ENCODE peak calls at places on chromosomes 1 and 21, in seven cellular contexts. X is HCT116; D is prostate gland; S is IMR-90; Z is effector memory CD4-positive, alpha-beta T cell; P is tibial artery; T is psoas muscle. G is an unnamed sample.

GRCh38 chr1:203349166-203349565 is 1.8 kb downstream of the FMOD start:
- DNase-seq in X (no peak), D (no peak), S (no peak), Z (no peak), P (no peak), T (no peak), G (no peak)

GRCh38 chr1:165235158-165235776 is 121.2 kb downstream of the LMX1A start:
- DNase-seq in X (no peak), D (no peak), S (no peak), Z (no peak), P (no peak), T (peak; percentile 52), G (no peak)

GRCh38 chr1:16606106-16606505 is 7.3 kb downstream of the NBPF1 start:
- DNase-seq in X (no peak), D (peak; percentile 4), S (no peak), Z (no peak), P (no peak), T (no peak), G (no peak)

GRCh38 chr1:3195480-3195815 is 126.4 kb downstream of the PRDM16 start:
- DNase-seq in X (no peak), D (no peak), S (no peak), Z (no peak), P (peak; percentile 82), T (no peak), G (no peak)

GRCh38 chr1:194533641-194534040 is 1347.2 kb upstream of the B3GALT2 start:
- DNase-seq in X (no peak), D (no peak), S (peak; percentile 2), Z (no peak), P (no peak), T (no peak), G (no peak)

GRCh38 chr1:223653015-223653414 is 12.5 kb downstream of the CAPN8 start:
- DNase-seq in X (no peak), D (no peak), S (no peak), Z (no peak), P (no peak), T (no peak), G (no peak)

GRCh38 chr21:43339668-43340067 is 87.3 kb downstream of the SIK1 start:
- DNase-seq in X (no peak), D (no peak), S (no peak), Z (no peak), P (no peak), T (peak; percentile 69), G (no peak)

GRCh38 chr21:37153193-37153934 is 80.3 kb downstream of the TTC3 start:
- DNase-seq in X (no peak), D (peak; percentile 40), S (peak; percentile 88), Z (no peak), P (no peak), T (no peak), G (no peak)

GRCh38 chr1:27522148-27522859 is 32.3 kb upstream of the WASF2 start:
- DNase-seq in X (no peak), D (peak; percentile 79), S (no peak), Z (no peak), P (peak; percentile 49), T (peak; percentile 63), G (no peak)

GRCh38 chr1:1364266-1364665 is 5.9 kb upstream of the MXRA8 start:
- DNase-seq in X (no peak), D (no peak), S (no peak), Z (no peak), P (no peak), T (peak; percentile 46), G (no peak)

GRCh38 chr1:182374101-182374834 is 17.3 kb downstream of the GLUL start:
- DNase-seq in X (no peak), D (no peak), S (no peak), Z (no peak), P (no peak), T (no peak), G (no peak)

GRCh38 chr1:214566158-214567104 is 15.0 kb upstream of the PTPN14 start:
- DNase-seq in X (no peak), D (no peak), S (peak; percentile 94), Z (no peak), P (no peak), T (no peak), G (no peak)

GRCh38 chr1:178150610-178151009 is 56.7 kb downstream of the RASAL2 start:
- DNase-seq in X (no peak), D (no peak), S (peak; percentile 29), Z (no peak), P (no peak), T (no peak), G (no peak)

GRCh38 chr1:178142806-178143205 is 48.9 kb downstream of the RASAL2 start:
- DNase-seq in X (no peak), D (no peak), S (no peak), Z (no peak), P (no peak), T (no peak), G (no peak)

GRCh38 chr1:178145605-178146004 is 51.7 kb downstream of the RASAL2 start:
- DNase-seq in X (no peak), D (no peak), S (no peak), Z (no peak), P (no peak), T (no peak), G (no peak)

GRCh38 chr1:178143730-178144343 is 49.9 kb downstream of the RASAL2 start:
- DNase-seq in X (no peak), D (no peak), S (peak; percentile 51), Z (no peak), P (no peak), T (no peak), G (no peak)

GRCh38 chr1:178146456-178146855 is 52.6 kb downstream of the RASAL2 start:
- DNase-seq in X (no peak), D (no peak), S (no peak), Z (no peak), P (no peak), T (no peak), G (no peak)
- H3K27ac ChIP-seq in X (no peak overlapping the region), D (no peak overlapping the region), S (no peak overlapping the region), Z (no peak overlapping the region), P (no peak overlapping the region), T (no peak overlapping the region), G (no peak overlapping the region)

GRCh38 chr1:226131639-226132038 is 54.9 kb downstream of the ACBD3 start:
- DNase-seq in X (no peak), D (no peak), S (no peak), Z (no peak), P (no peak), T (no peak), G (no peak)

GRCh38 chr1:226126824-226127591 is 59.5 kb downstream of the ACBD3 start:
- DNase-seq in X (no peak), D (peak; percentile 64), S (no peak), Z (no peak), P (no peak), T (no peak), G (no peak)

GRCh38 chr1:226128487-226129075 is 58.0 kb downstream of the ACBD3 start:
- DNase-seq in X (no peak), D (peak; percentile 56), S (peak; percentile 51), Z (no peak), P (no peak), T (no peak), G (no peak)

GRCh38 chr1:226125831-226126230 is 60.7 kb downstream of the ACBD3 start:
- DNase-seq in X (no peak), D (no peak), S (no peak), Z (no peak), P (no peak), T (no peak), G (no peak)

GRCh38 chr1:226129230-226129629 is 57.3 kb downstream of the ACBD3 start:
- DNase-seq in X (no peak), D (no peak), S (no peak), Z (no peak), P (no peak), T (no peak), G (no peak)
- H3K4me1 ChIP-seq in X (peaks cover 55% of the 10 kb centered on the region), D (peaks cover 11% of the 10 kb centered on the region), S (peaks cover 10% of the 10 kb centered on the region), Z (peaks cover 7% of the 10 kb centered on the region), P (peaks cover 11% of the 10 kb centered on the region), T (no peaks in the 10 kb centered on the region), G (peaks cover 97% of the 10 kb centered on the region)

DNA sequence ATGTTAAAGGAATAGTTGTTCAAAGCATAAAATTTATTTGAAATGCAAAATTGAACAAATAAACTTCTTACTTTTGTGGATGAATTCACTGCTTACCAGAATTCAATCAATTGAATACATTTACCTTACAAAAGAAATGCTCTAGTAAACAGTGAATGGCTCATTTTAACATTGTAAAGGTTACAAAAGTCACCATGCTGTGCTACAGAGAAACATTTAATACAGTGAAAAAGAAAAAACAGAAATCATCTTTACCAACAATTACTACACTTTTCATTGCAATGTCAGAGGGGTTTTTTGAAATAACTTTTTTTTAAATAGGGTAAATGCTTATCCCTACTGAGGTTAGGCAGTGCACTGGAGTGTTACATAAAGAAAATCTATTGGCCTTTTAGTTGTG is 853.0 kb downstream of the NCAM2 start:
- DNase-seq in X (no peak), D (no peak), S (no peak), Z (no peak), P (no peak), T (no peak), G (no peak)
- H3K4me3 ChIP-seq in X (no peak overlapping the region), D (no peak overlapping the region), S (no peak overlapping the region), Z (no peak overlapping the region), P (no peak overlapping the region), T (no peak overlapping the region), G (no peak overlapping the region)

GRCh38 chr21:45997205-45997494 is 15.6 kb downstream of the COL6A1 start:
- DNase-seq in X (no peak), D (no peak), S (no peak), Z (no peak), P (no peak), T (no peak), G (no peak)

GRCh38 chr21:45995686-45996179 is 14.2 kb downstream of the COL6A1 start:
- DNase-seq in X (peak; percentile 16), D (no peak), S (no peak), Z (no peak), P (no peak), T (peak; percentile 52), G (no peak)

GRCh38 chr21:45994738-45995685 is 13.4 kb downstream of the COL6A1 start:
- DNase-seq in X (no peak), D (no peak), S (no peak), Z (no peak), P (no peak), T (peak; percentile 32), G (no peak)

GRCh38 chr21:45997495-45998275 is 16.1 kb downstream of the COL6A1 start:
- DNase-seq in X (no peak), D (no peak), S (no peak), Z (no peak), P (peak; percentile 15), T (peak; percentile 53), G (no peak)

GRCh38 chr21:45996311-45997204 is 15.0 kb downstream of the COL6A1 start:
- DNase-seq in X (no peak), D (no peak), S (no peak), Z (no peak), P (peak; percentile 18), T (peak; percentile 48), G (no peak)
- H3K27ac ChIP-seq in X (peak overlapping the region; percentile 78), D (no peak overlapping the region), S (peak overlapping the region; percentile 60), Z (no peak overlapping the region), P (peak overlapping the region; percentile 82), T (no peak overlapping the region), G (peak overlapping the region; percentile 50)

DNA sequence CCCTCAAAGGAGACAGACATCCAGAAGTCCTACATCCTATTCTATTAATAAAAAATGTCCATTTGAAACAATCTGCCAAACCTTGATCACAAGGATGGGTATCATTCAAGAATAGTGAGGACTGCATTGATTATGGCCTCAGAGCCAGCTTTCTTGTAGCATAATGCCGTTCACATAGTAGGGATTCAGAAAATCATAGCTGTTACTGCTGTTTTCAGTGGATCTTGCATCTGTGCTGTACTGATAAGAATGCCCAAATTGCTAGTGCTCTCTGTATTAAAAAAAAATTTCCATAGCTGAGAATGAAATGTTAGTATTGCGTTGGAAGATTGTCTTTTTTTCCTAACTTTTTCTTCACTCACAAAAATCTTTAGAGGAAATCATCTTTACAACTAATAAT is 19.1 kb downstream of the BRDT start:
- DNase-seq in X (no peak), D (no peak), S (no peak), Z (no peak), P (no peak), T (no peak), G (no peak)
- H3K4me1 ChIP-seq in X (no peaks in the 10 kb centered on the region), D (no peaks in the 10 kb centered on the region), S (no peaks in the 10 kb centered on the region), Z (no peaks in the 10 kb centered on the region), P (no peaks in the 10 kb centered on the region), T (no peaks in the 10 kb centered on the region), G (no peaks in the 10 kb centered on the region)